ENCODE peak calls at places on chromosomes 2 and 18, in five cellular contexts. One of them, this sample, is unnamed. For H3K4me1, the result is how much of the 10 kb centered on the place peaks cover.

GRCh38 chr2:241008711-241009121 is 10.3 kb downstream of the SNED1 start:
- DNase-seq in astrocyte: no peak
- DNase-seq in K562: no peak
- DNase-seq in right atrium auricular region: peak
- DNase-seq in Panc1: no peak
- DNase-seq in this sample: no peak

GRCh38 chr2:96875498-96876035 is 5.7 kb upstream of the SEMA4C start:
- DNase-seq in astrocyte: no peak
- DNase-seq in K562: no peak
- DNase-seq in right atrium auricular region: no peak
- DNase-seq in Panc1: no peak
- DNase-seq in this sample: no peak

GRCh38 chr2:174752403-174753037 is 11.8 kb downstream of the CHRNA1 start:
- DNase-seq in K562: no peak
- DNase-seq in Panc1: no peak
- DNase-seq in astrocyte: no peak
- DNase-seq in right atrium auricular region: no peak
- DNase-seq in this sample: no peak

GRCh38 chr2:217903859-217904613 is 98.8 kb downstream of the TNS1 start:
- DNase-seq in astrocyte: peak
- DNase-seq in right atrium auricular region: peak
- DNase-seq in K562: no peak
- DNase-seq in Panc1: no peak
- DNase-seq in this sample: peak

GRCh38 chr2:71226391-71226964 is 425 bp downstream of the PAIP2B start:
- DNase-seq in astrocyte: no peak
- DNase-seq in K562: no peak
- DNase-seq in Panc1: no peak
- DNase-seq in right atrium auricular region: no peak
- DNase-seq in this sample: peak

GRCh38 chr2:85549826-85550225 is 10.9 kb downstream of the MAT2A start:
- DNase-seq in astrocyte: peak
- DNase-seq in Panc1: no peak
- DNase-seq in K562: no peak
- DNase-seq in right atrium auricular region: no peak
- DNase-seq in this sample: no peak

GRCh38 chr18:55998071-55998522 is 410.1 kb upstream of the TCF4 start:
- DNase-seq in K562: no peak
- DNase-seq in Panc1: no peak
- DNase-seq in right atrium auricular region: no peak
- DNase-seq in astrocyte: peak
- DNase-seq in this sample: peak

GRCh38 chr2:139686205-139686604 is 906.0 kb upstream of the NXPH2 start:
- DNase-seq in right atrium auricular region: no peak
- DNase-seq in astrocyte: no peak
- DNase-seq in K562: no peak
- DNase-seq in Panc1: no peak
- DNase-seq in this sample: no peak

GRCh38 chr18:48663931-48664847 is 125.4 kb downstream of the CTIF start:
- DNase-seq in astrocyte: peak
- DNase-seq in Panc1: no peak
- DNase-seq in K562: peak
- DNase-seq in right atrium auricular region: peak
- DNase-seq in this sample: peak

GRCh38 chr2:4628931-4629565 is 925.7 kb downstream of the DCDC2C start:
- DNase-seq in astrocyte: no peak
- DNase-seq in Panc1: no peak
- DNase-seq in K562: no peak
- DNase-seq in right atrium auricular region: no peak
- DNase-seq in this sample: no peak

GRCh38 chr2:218981390-218982311 is 3.3 kb downstream of the FEV start:
- DNase-seq in Panc1: no peak
- DNase-seq in right atrium auricular region: no peak
- DNase-seq in astrocyte: peak
- DNase-seq in K562: no peak
- DNase-seq in this sample: peak

GRCh38 chr2:10620481-10620880 is 69.3 kb downstream of the NOL10 start:
- DNase-seq in right atrium auricular region: no peak
- DNase-seq in astrocyte: peak
- DNase-seq in K562: no peak
- DNase-seq in Panc1: no peak
- DNase-seq in this sample: no peak

GRCh38 chr2:227479865-227480475 is 8.0 kb downstream of the AGFG1 start:
- DNase-seq in Panc1: no peak
- DNase-seq in astrocyte: no peak
- DNase-seq in K562: peak
- DNase-seq in right atrium auricular region: no peak
- DNase-seq in this sample: no peak

GRCh38 chr2:85523906-85524566 is 14.9 kb upstream of the MAT2A start:
- DNase-seq in Panc1: no peak
- DNase-seq in K562: no peak
- DNase-seq in astrocyte: no peak
- DNase-seq in right atrium auricular region: no peak
- DNase-seq in this sample: no peak

GRCh38 chr2:28717339-28717758 is 34.3 kb upstream of the PPP1CB start:
- DNase-seq in Panc1: no peak
- DNase-seq in K562: no peak
- DNase-seq in right atrium auricular region: peak
- DNase-seq in astrocyte: peak
- DNase-seq in this sample: peak

GRCh38 chr2:203446071-203446481 is 89.0 kb downstream of the RAPH1 start:
- DNase-seq in K562: peak
- DNase-seq in Panc1: no peak
- DNase-seq in astrocyte: peak
- DNase-seq in right atrium auricular region: no peak
- DNase-seq in this sample: no peak

GRCh38 chr2:112001136-112001764 is 53.8 kb upstream of the TMEM87B start:
- DNase-seq in right atrium auricular region: no peak
- DNase-seq in astrocyte: no peak
- DNase-seq in K562: no peak
- DNase-seq in Panc1: no peak
- DNase-seq in this sample: no peak

GRCh38 chr2:121076885-121077549 is 208.0 kb downstream of the TFCP2L1 start:
- DNase-seq in Panc1: no peak
- DNase-seq in K562: peak
- DNase-seq in astrocyte: no peak
- DNase-seq in right atrium auricular region: no peak
- DNase-seq in this sample: peak

GRCh38 chr18:4196358-4196757 is 258.7 kb downstream of the DLGAP1 start:
- DNase-seq in Panc1: no peak
- DNase-seq in right atrium auricular region: no peak
- DNase-seq in astrocyte: no peak
- DNase-seq in K562: no peak
- DNase-seq in this sample: peak

GRCh38 chr2:190763100-190763499 is 114.2 kb downstream of the NAB1 start:
- DNase-seq in Panc1: no peak
- DNase-seq in K562: no peak
- DNase-seq in right atrium auricular region: no peak
- DNase-seq in astrocyte: no peak
- DNase-seq in this sample: no peak

DNA sequence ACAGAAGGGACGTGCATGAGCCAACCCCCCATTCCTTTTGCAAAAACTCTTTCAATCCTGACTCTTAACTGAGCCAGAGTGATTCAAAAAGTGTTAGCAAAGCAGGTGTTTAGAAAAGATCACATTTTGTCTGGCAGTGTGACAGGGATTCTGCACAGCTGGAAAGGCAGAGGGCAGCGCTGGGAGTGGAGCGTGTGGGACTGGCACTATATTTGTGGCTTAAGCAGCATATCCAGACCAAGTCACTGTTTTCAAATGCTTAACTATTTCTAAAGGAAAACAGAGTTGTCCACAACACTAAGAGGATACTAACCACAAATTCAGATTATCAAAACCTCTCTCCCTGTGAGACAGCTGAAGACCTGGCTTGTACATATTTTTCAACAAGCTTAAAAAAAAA is 19.0 kb downstream of the CABYR start:
- DNase-seq in right atrium auricular region: no peak
- DNase-seq in astrocyte: no peak
- DNase-seq in Panc1: no peak
- DNase-seq in K562: no peak
- DNase-seq in this sample: no peak
- H3K4me1 ChIP-seq in right atrium auricular region: under half
- H3K4me1 ChIP-seq in astrocyte: under half
- H3K4me1 ChIP-seq in Panc1: under half
- H3K4me1 ChIP-seq in K562: under half
- H3K4me1 ChIP-seq in this sample: under half

GRCh38 chr2:235274010-235274409 is 219.8 kb upstream of the AGAP1 start:
- DNase-seq in Panc1: no peak
- DNase-seq in astrocyte: no peak
- DNase-seq in K562: no peak
- DNase-seq in right atrium auricular region: no peak
- DNase-seq in this sample: no peak
- H3K4me1 ChIP-seq in Panc1: under half
- H3K4me1 ChIP-seq in astrocyte: under half
- H3K4me1 ChIP-seq in K562: under half
- H3K4me1 ChIP-seq in right atrium auricular region: under half
- H3K4me1 ChIP-seq in this sample: under half

GRCh38 chr2:30239308-30240161 is 8.2 kb downstream of the LBH start:
- DNase-seq in K562: peak
- DNase-seq in Panc1: peak
- DNase-seq in astrocyte: no peak
- DNase-seq in right atrium auricular region: peak
- DNase-seq in this sample: peak

GRCh38 chr2:30236591-30237245 is 5.4 kb downstream of the LBH start:
- DNase-seq in Panc1: no peak
- DNase-seq in astrocyte: no peak
- DNase-seq in K562: no peak
- DNase-seq in right atrium auricular region: no peak
- DNase-seq in this sample: peak

GRCh38 chr2:30235859-30236535 is 4.7 kb downstream of the LBH start:
- DNase-seq in Panc1: no peak
- DNase-seq in K562: no peak
- DNase-seq in right atrium auricular region: no peak
- DNase-seq in astrocyte: no peak
- DNase-seq in this sample: no peak

GRCh38 chr2:30238143-30238800 is 6.9 kb downstream of the LBH start:
- DNase-seq in right atrium auricular region: no peak
- DNase-seq in Panc1: no peak
- DNase-seq in astrocyte: no peak
- DNase-seq in K562: no peak
- DNase-seq in this sample: no peak

GRCh38 chr2:30237346-30238142 is 6.2 kb downstream of the LBH start:
- DNase-seq in K562: no peak
- DNase-seq in Panc1: no peak
- DNase-seq in astrocyte: no peak
- DNase-seq in right atrium auricular region: no peak
- DNase-seq in this sample: no peak
- H3K4me1 ChIP-seq in K562: under half
- H3K4me1 ChIP-seq in Panc1: under half
- H3K4me1 ChIP-seq in astrocyte: under half
- H3K4me1 ChIP-seq in right atrium auricular region: half or more
- H3K4me1 ChIP-seq in this sample: under half

DNA sequence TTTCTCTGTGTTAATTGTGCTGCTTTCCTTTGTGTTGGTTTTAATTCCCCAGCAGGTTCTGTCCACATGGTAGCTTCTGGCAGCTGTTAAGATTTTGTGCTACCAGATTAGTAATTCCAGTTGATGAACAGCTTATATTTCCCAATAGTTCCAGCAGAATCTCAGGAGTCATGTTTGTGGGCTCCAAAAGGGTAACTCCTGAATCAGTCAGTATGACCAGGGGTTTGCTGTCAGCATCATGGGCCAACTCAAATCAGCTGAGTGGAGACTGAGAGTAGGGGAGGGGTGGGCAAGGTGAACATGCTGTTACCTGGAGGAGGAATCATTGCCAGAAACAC is 120.2 kb upstream of the CXCR4 start:
- DNase-seq in right atrium auricular region: no peak
- DNase-seq in Panc1: no peak
- DNase-seq in K562: no peak
- DNase-seq in astrocyte: peak
- DNase-seq in this sample: no peak
- H3K4me1 ChIP-seq in right atrium auricular region: under half
- H3K4me1 ChIP-seq in Panc1: under half
- H3K4me1 ChIP-seq in K562: under half
- H3K4me1 ChIP-seq in astrocyte: under half
- H3K4me1 ChIP-seq in this sample: under half